ENCODE peak calls at places on chromosome 3, in eight cellular contexts. I, T, V, U, Y, A, R and D are unnamed samples.

GRCh38 chr3:186241910-186242821 is 119.9 kb downstream of the DGKG start:
- DNase-seq in I (peak; percentile 92), T (peak; percentile 76), V (no peak), U (peak; percentile 70), Y (peak; percentile 35), A (peak; percentile 79), R (no peak), D (peak; percentile 29)

GRCh38 chr3:136949146-136949545 is 8.6 kb upstream of the IL20RB start:
- DNase-seq in I (no peak), T (no peak), V (no peak), U (no peak), Y (no peak), A (no peak), R (no peak), D (no peak)

GRCh38 chr3:38229036-38229435 is 36.6 kb upstream of the SLC22A13 start:
- DNase-seq in I (no peak), T (no peak), V (no peak), U (no peak), Y (no peak), A (no peak), R (no peak), D (no peak)

GRCh38 chr3:111926266-111926676 is 52.6 kb upstream of the ABHD10 start:
- DNase-seq in I (no peak), T (no peak), V (no peak), U (no peak), Y (no peak), A (no peak), R (no peak), D (no peak)

GRCh38 chr3:66396888-66397287 is 103.9 kb downstream of the LRIG1 start:
- DNase-seq in I (no peak), T (no peak), V (peak; percentile 49), U (no peak), Y (no peak), A (peak; percentile 64), R (no peak), D (no peak)

GRCh38 chr3:192684151-192684550 is 43.2 kb downstream of the FGF12 start:
- DNase-seq in I (no peak), T (no peak), V (no peak), U (no peak), Y (no peak), A (no peak), R (no peak), D (no peak)

GRCh38 chr3:49253512-49253911 is 23.5 kb downstream of the C3orf62 start:
- DNase-seq in I (no peak), T (no peak), V (no peak), U (no peak), Y (no peak), A (no peak), R (no peak), D (no peak)

GRCh38 chr3:177571271-177571972 is 374.1 kb upstream of the TBL1XR1 start:
- DNase-seq in I (no peak), T (no peak), V (no peak), U (no peak), Y (no peak), A (no peak), R (no peak), D (no peak)

GRCh38 chr3:59482684-59483083 is 432.9 kb upstream of the CFAP20DC start:
- DNase-seq in I (no peak), T (no peak), V (no peak), U (no peak), Y (no peak), A (no peak), R (no peak), D (no peak)

GRCh38 chr3:14042680-14043079 is 82.0 kb downstream of the CHCHD4 start:
- DNase-seq in I (no peak), T (no peak), V (no peak), U (no peak), Y (no peak), A (no peak), R (no peak), D (no peak)

GRCh38 chr3:142027295-142027694 is 122.0 kb downstream of the TFDP2 start:
- DNase-seq in I (no peak), T (no peak), V (no peak), U (no peak), Y (no peak), A (no peak), R (no peak), D (no peak)

GRCh38 chr3:66593978-66594377 is 93.2 kb upstream of the LRIG1 start:
- DNase-seq in I (peak; percentile 21), T (no peak), V (no peak), U (no peak), Y (no peak), A (no peak), R (no peak), D (no peak)

GRCh38 chr3:134974621-134975020 is 179.6 kb downstream of the EPHB1 start:
- DNase-seq in I (no peak), T (no peak), V (no peak), U (no peak), Y (no peak), A (no peak), R (no peak), D (no peak)

GRCh38 chr3:124763644-124764358 is 33.5 kb downstream of the UMPS start:
- DNase-seq in I (no peak), T (no peak), V (no peak), U (no peak), Y (no peak), A (no peak), R (no peak), D (no peak)

GRCh38 chr3:97827741-97828471 is 6.1 kb downstream of the CRYBG3 start:
- DNase-seq in I (no peak), T (no peak), V (no peak), U (no peak), Y (no peak), A (no peak), R (no peak), D (no peak)

GRCh38 chr3:197117107-197117506 is 87.5 kb upstream of the MELTF start:
- DNase-seq in I (no peak), T (no peak), V (no peak), U (no peak), Y (no peak), A (no peak), R (no peak), D (no peak)

GRCh38 chr3:161401389-161401788 is 30.1 kb upstream of the SPTSSB start:
- DNase-seq in I (no peak), T (no peak), V (no peak), U (no peak), Y (no peak), A (no peak), R (no peak), D (no peak)

GRCh38 chr3:129975332-129976090 is 991 bp downstream of the TRH start:
- DNase-seq in I (no peak), T (no peak), V (no peak), U (peak; percentile 10), Y (no peak), A (no peak), R (no peak), D (peak; percentile 14)

GRCh38 chr3:168517514-168518071 is 421.9 kb upstream of the GOLIM4 start:
- DNase-seq in I (no peak), T (peak; percentile 25), V (no peak), U (no peak), Y (no peak), A (no peak), R (no peak), D (no peak)

GRCh38 chr3:57018246-57018645 is 42.2 kb upstream of the SPATA12 start:
- DNase-seq in I (no peak), T (no peak), V (no peak), U (no peak), Y (no peak), A (no peak), R (no peak), D (no peak)

GRCh38 chr3:57019057-57019456 is 41.4 kb upstream of the SPATA12 start:
- DNase-seq in I (no peak), T (no peak), V (no peak), U (no peak), Y (no peak), A (no peak), R (no peak), D (no peak)

GRCh38 chr3:57015912-57016311 is 44.6 kb upstream of the SPATA12 start:
- DNase-seq in I (no peak), T (no peak), V (no peak), U (no peak), Y (no peak), A (no peak), R (no peak), D (no peak)

GRCh38 chr3:57015350-57015729 is 45.1 kb upstream of the SPATA12 start:
- DNase-seq in I (no peak), T (no peak), V (no peak), U (no peak), Y (no peak), A (no peak), R (no peak), D (no peak)

GRCh38 chr3:57017481-57017880 is 43.0 kb upstream of the SPATA12 start:
- DNase-seq in I (no peak), T (no peak), V (no peak), U (no peak), Y (no peak), A (peak; percentile 77), R (no peak), D (no peak)
- TF ChIP-seq EP300 in I (no peak), T (no peak), V (no peak), U (no peak), Y (no peak), A (no peak), R (no peak), D (peak; percentile 47)

GRCh38 chr3:15861163-15861562 is 63.4 kb upstream of the ANKRD28 start:
- DNase-seq in I (no peak), T (no peak), V (no peak), U (no peak), Y (no peak), A (no peak), R (no peak), D (no peak)
- H3K4me3 ChIP-seq in I (peak overlapping the region; percentile 98), T (peak overlapping the region; percentile 94), V (no peak overlapping the region), U (no peak overlapping the region), Y (no peak overlapping the region), A (no peak overlapping the region), R (no peak overlapping the region), D (no peak overlapping the region)

GRCh38 chr3:117059054-117059989 is 349.7 kb downstream of the TUSC7 start:
- DNase-seq in I (peak; percentile 3), T (no peak), V (no peak), U (no peak), Y (no peak), A (no peak), R (no peak), D (no peak)
- H3K4me1 ChIP-seq in I (no peaks in the 10 kb centered on the region), T (peaks cover 17% of the 10 kb centered on the region), V (no peaks in the 10 kb centered on the region), U (no peaks in the 10 kb centered on the region), Y (no peaks in the 10 kb centered on the region), A (no peaks in the 10 kb centered on the region), R (no peaks in the 10 kb centered on the region), D (no peaks in the 10 kb centered on the region)

GRCh38 chr3:9500108-9501050 is 53.2 kb downstream of the LHFPL4 start:
- DNase-seq in I (peak; percentile 83), T (peak; percentile 60), V (no peak), U (peak; percentile 66), Y (peak; percentile 36), A (no peak), R (no peak), D (no peak)

GRCh38 chr3:9497821-9498565 is 55.6 kb downstream of the LHFPL4 start:
- DNase-seq in I (no peak), T (no peak), V (no peak), U (no peak), Y (no peak), A (no peak), R (no peak), D (no peak)

GRCh38 chr3:9498781-9499180 is 54.8 kb downstream of the LHFPL4 start:
- DNase-seq in I (no peak), T (no peak), V (no peak), U (no peak), Y (no peak), A (no peak), R (no peak), D (no peak)

GRCh38 chr3:9499455-9500107 is 54.0 kb downstream of the LHFPL4 start:
- DNase-seq in I (no peak), T (no peak), V (no peak), U (no peak), Y (no peak), A (no peak), R (no peak), D (no peak)

GRCh38 chr3:9496893-9497292 is 56.7 kb downstream of the LHFPL4 start:
- DNase-seq in I (no peak), T (no peak), V (no peak), U (no peak), Y (no peak), A (no peak), R (no peak), D (no peak)
- TF ChIP-seq EP300 in I (no peak), T (no peak), V (no peak), U (no peak), Y (no peak), A (no peak), R (no peak), D (no peak)